ENCODE peak calls at places on chromosomes 13 and 19, in four cellular contexts. One of them, this sample, is unnamed. For H3K36me3 and H3K9me3, the result is how much of the 10 kb centered on the place peaks cover.

GRCh38 chr13:110563463-110563774 is 1.9 kb upstream of the RAB20 start:
- DNase-seq in tibial nerve: no peak
- DNase-seq in pancreas: no peak
- DNase-seq in Peyer's patch: no peak
- DNase-seq in this sample: no peak

GRCh38 chr13:76637651-76638111 is 248.5 kb downstream of the KCTD12 start:
- DNase-seq in tibial nerve: no peak
- DNase-seq in pancreas: no peak
- DNase-seq in Peyer's patch: no peak
- DNase-seq in this sample: peak

GRCh38 chr13:35764359-35765015 is 288.0 kb upstream of the MAB21L1 start:
- DNase-seq in Peyer's patch: no peak
- DNase-seq in pancreas: no peak
- DNase-seq in tibial nerve: no peak
- DNase-seq in this sample: no peak

GRCh38 chr13:40381935-40382764 is 284.3 kb downstream of the FOXO1 start:
- DNase-seq in Peyer's patch: no peak
- DNase-seq in pancreas: no peak
- DNase-seq in tibial nerve: peak
- DNase-seq in this sample: no peak

GRCh38 chr19:10639836-10640235 is 14.3 kb upstream of the ILF3 start:
- DNase-seq in Peyer's patch: no peak
- DNase-seq in tibial nerve: no peak
- DNase-seq in pancreas: no peak
- DNase-seq in this sample: no peak

GRCh38 chr19:41926028-41926860 is 2.0 kb downstream of the ERFL start:
- DNase-seq in tibial nerve: no peak
- DNase-seq in Peyer's patch: no peak
- DNase-seq in pancreas: no peak
- DNase-seq in this sample: no peak

GRCh38 chr19:10419200-10419645 is 1.1 kb upstream of the PDE4A start:
- DNase-seq in Peyer's patch: no peak
- DNase-seq in tibial nerve: no peak
- DNase-seq in pancreas: no peak
- DNase-seq in this sample: no peak

GRCh38 chr13:46389985-46390384 is 2.9 kb upstream of the RUBCNL start:
- DNase-seq in tibial nerve: peak
- DNase-seq in pancreas: no peak
- DNase-seq in Peyer's patch: no peak
- DNase-seq in this sample: no peak

GRCh38 chr13:96809366-96810096 is 184.7 kb downstream of the OXGR1 start:
- DNase-seq in Peyer's patch: no peak
- DNase-seq in tibial nerve: no peak
- DNase-seq in pancreas: no peak
- DNase-seq in this sample: peak

GRCh38 chr13:83065136-83065535 is 817.1 kb downstream of the SLITRK1 start:
- DNase-seq in pancreas: no peak
- DNase-seq in Peyer's patch: no peak
- DNase-seq in tibial nerve: peak
- DNase-seq in this sample: peak

GRCh38 chr19:19223636-19224035 is 11.9 kb downstream of the NCAN start:
- DNase-seq in Peyer's patch: no peak
- DNase-seq in tibial nerve: no peak
- DNase-seq in pancreas: no peak
- DNase-seq in this sample: no peak

GRCh38 chr19:19464339-19465098 is 50.8 kb downstream of the TSSK6 start:
- DNase-seq in tibial nerve: no peak
- DNase-seq in Peyer's patch: no peak
- DNase-seq in pancreas: no peak
- DNase-seq in this sample: peak

GRCh38 chr19:41570639-41571112 is 5.3 kb upstream of the CEACAM21 start:
- DNase-seq in pancreas: peak
- DNase-seq in Peyer's patch: peak
- DNase-seq in tibial nerve: peak
- DNase-seq in this sample: peak

GRCh38 chr13:106919093-106919492 is 351.2 kb upstream of the ARGLU1 start:
- DNase-seq in tibial nerve: no peak
- DNase-seq in pancreas: no peak
- DNase-seq in Peyer's patch: no peak
- DNase-seq in this sample: no peak

GRCh38 chr13:95087746-95088305 is 213.4 kb downstream of the ABCC4 start:
- DNase-seq in tibial nerve: no peak
- DNase-seq in pancreas: no peak
- DNase-seq in Peyer's patch: no peak
- DNase-seq in this sample: no peak

GRCh38 chr19:14073232-14073924 is 792 bp downstream of the MISP3 start:
- DNase-seq in tibial nerve: no peak
- DNase-seq in pancreas: peak
- DNase-seq in Peyer's patch: peak
- DNase-seq in this sample: peak

GRCh38 chr19:34500656-34501120 is 19.1 kb downstream of the WTIP start:
- DNase-seq in pancreas: no peak
- DNase-seq in Peyer's patch: no peak
- DNase-seq in tibial nerve: no peak
- DNase-seq in this sample: no peak

GRCh38 chr19:30249911-30250310 is 122.3 kb upstream of the ZNF536 start:
- DNase-seq in pancreas: no peak
- DNase-seq in tibial nerve: no peak
- DNase-seq in Peyer's patch: no peak
- DNase-seq in this sample: no peak

GRCh38 chr13:113791226-113791625 is 32.2 kb downstream of the TMEM255B start:
- DNase-seq in tibial nerve: no peak
- DNase-seq in pancreas: no peak
- DNase-seq in Peyer's patch: peak
- DNase-seq in this sample: no peak

GRCh38 chr13:33610471-33611015 is 207.4 kb upstream of the RFC3 start:
- DNase-seq in Peyer's patch: no peak
- DNase-seq in pancreas: no peak
- DNase-seq in tibial nerve: no peak
- DNase-seq in this sample: peak

GRCh38 chr13:51644649-51645048 is 60.4 kb downstream of the WDFY2 start:
- DNase-seq in pancreas: no peak
- DNase-seq in tibial nerve: no peak
- DNase-seq in Peyer's patch: no peak
- DNase-seq in this sample: peak

GRCh38 chr13:47420568-47420967 is 523.7 kb upstream of the HTR2A start:
- DNase-seq in pancreas: no peak
- DNase-seq in Peyer's patch: no peak
- DNase-seq in tibial nerve: no peak
- DNase-seq in this sample: no peak

GRCh38 chr19:409515-410242 is 732 bp upstream of the C2CD4C start:
- DNase-seq in tibial nerve: peak
- DNase-seq in pancreas: peak
- DNase-seq in Peyer's patch: peak
- DNase-seq in this sample: no peak

GRCh38 chr19:1132625-1133383 is 29.0 kb downstream of the GPX4 start:
- DNase-seq in tibial nerve: no peak
- DNase-seq in Peyer's patch: no peak
- DNase-seq in pancreas: no peak
- DNase-seq in this sample: no peak

GRCh38 chr19:47351545-47351944 is 2.4 kb downstream of the DHX34 start:
- DNase-seq in Peyer's patch: no peak
- DNase-seq in pancreas: no peak
- DNase-seq in tibial nerve: no peak
- DNase-seq in this sample: peak

GRCh38 chr19:34838248-34838647 is 65.2 kb upstream of the ZNF599 start:
- DNase-seq in pancreas: no peak
- DNase-seq in Peyer's patch: no peak
- DNase-seq in tibial nerve: no peak
- DNase-seq in this sample: peak

GRCh38 chr13:73293902-73294523 is 235.2 kb downstream of the KLF5 start:
- DNase-seq in tibial nerve: no peak
- DNase-seq in Peyer's patch: peak
- DNase-seq in pancreas: no peak
- DNase-seq in this sample: no peak

GRCh38 chr19:44848036-44848804 is 2.1 kb downstream of the NECTIN2 start:
- DNase-seq in pancreas: no peak
- DNase-seq in Peyer's patch: no peak
- DNase-seq in tibial nerve: no peak
- DNase-seq in this sample: peak
- TF ChIP-seq CTCF in pancreas: no peak
- TF ChIP-seq CTCF in Peyer's patch: no peak
- TF ChIP-seq CTCF in tibial nerve: no peak
- TF ChIP-seq CTCF in this sample: no peak

DNA sequence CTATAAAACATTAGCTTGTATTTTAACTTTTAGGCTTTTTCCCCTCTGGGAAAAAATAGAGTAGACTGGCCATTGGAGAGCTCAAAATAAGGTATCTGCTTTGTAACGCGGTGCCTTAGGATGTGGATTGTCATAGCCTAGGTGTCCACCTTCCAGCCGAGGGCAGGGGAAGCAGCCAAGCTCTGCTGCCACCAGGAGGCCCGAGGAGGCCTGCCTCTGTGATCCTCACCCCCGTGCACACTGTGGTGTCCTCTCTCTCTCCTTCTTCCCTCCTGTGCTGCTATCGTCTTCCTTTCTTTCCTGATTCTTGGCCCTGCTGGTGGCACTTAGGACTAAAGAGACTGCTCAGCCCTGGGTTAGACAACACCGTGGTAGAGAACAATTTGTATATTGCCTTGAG is 11.3 kb downstream of the HNRNPM start:
- DNase-seq in tibial nerve: no peak
- DNase-seq in pancreas: no peak
- DNase-seq in Peyer's patch: no peak
- DNase-seq in this sample: no peak
- H3K36me3 ChIP-seq in tibial nerve: under half
- H3K36me3 ChIP-seq in pancreas: under half
- H3K36me3 ChIP-seq in Peyer's patch: under half
- H3K36me3 ChIP-seq in this sample: under half

DNA sequence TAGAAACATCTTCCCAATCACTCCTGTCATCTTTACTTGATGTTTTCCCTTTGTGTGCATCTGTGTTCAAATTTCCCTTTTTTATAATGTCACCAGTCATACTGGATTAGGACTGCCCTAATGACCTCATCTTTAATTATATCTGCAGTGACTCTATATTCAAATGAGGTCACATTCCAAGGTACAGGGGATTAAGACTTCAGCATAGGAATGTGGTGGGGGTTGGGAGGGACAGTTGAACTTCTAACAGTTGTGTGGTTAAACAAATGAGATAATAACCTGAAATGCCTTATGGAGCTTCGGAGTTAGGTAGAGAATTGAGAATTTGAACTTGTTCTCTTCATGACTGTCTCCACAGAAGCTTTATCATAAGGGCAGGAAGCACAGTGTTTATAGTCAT is 23.0 kb downstream of the PAN3 start:
- DNase-seq in tibial nerve: no peak
- DNase-seq in Peyer's patch: no peak
- DNase-seq in pancreas: no peak
- DNase-seq in this sample: peak
- H3K9me3 ChIP-seq in tibial nerve: under half
- H3K9me3 ChIP-seq in Peyer's patch: under half
- H3K9me3 ChIP-seq in pancreas: under half
- H3K9me3 ChIP-seq in this sample: under half

GRCh38 chr13:29922281-29922821 is 71.9 kb upstream of the UBL3 start:
- DNase-seq in tibial nerve: no peak
- DNase-seq in pancreas: no peak
- DNase-seq in Peyer's patch: no peak
- DNase-seq in this sample: peak

GRCh38 chr13:29924482-29924884 is 74.1 kb upstream of the UBL3 start:
- DNase-seq in Peyer's patch: no peak
- DNase-seq in tibial nerve: no peak
- DNase-seq in pancreas: no peak
- DNase-seq in this sample: peak

GRCh38 chr13:29921542-29921941 is 71.1 kb upstream of the UBL3 start:
- DNase-seq in pancreas: no peak
- DNase-seq in Peyer's patch: no peak
- DNase-seq in tibial nerve: no peak
- DNase-seq in this sample: no peak

GRCh38 chr13:29923554-29924481 is 73.4 kb upstream of the UBL3 start:
- DNase-seq in tibial nerve: peak
- DNase-seq in pancreas: peak
- DNase-seq in Peyer's patch: peak
- DNase-seq in this sample: peak

GRCh38 chr13:29922896-29923295 is 72.5 kb upstream of the UBL3 start:
- DNase-seq in pancreas: no peak
- DNase-seq in tibial nerve: no peak
- DNase-seq in Peyer's patch: no peak
- DNase-seq in this sample: peak
- TF ChIP-seq CTCF in pancreas: no peak
- TF ChIP-seq CTCF in tibial nerve: no peak
- TF ChIP-seq CTCF in Peyer's patch: no peak
- TF ChIP-seq CTCF in this sample: no peak

DNA sequence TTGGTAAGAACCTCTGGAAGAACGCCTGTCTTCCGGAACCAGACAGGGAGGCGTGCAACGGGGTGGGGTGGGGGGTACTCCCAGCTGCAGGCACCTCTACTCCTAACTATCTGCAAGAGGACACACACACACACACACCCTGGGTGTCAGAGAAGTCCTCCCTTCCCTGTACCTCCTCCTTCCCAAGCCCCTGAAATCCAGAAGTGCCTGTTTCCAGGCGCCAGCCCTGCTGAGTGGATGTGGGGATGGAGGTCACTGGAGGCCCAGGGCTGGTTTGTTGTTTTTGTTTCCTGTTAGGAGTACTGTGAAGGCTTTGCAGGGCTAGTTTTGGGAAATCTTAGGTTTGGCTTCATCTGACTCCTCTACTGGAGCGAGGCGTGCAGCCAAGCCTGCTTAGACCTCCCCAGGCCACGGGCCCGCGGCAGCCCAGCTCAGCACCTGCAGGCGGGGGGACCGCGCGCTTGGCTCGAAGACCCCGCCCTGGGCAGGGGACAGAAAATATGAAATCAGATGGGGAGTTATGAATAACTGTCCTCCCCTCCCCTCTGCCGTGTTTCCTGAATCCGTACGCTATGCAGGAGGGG is 36.4 kb downstream of the SOX1 start:
- DNase-seq in Peyer's patch: no peak
- DNase-seq in tibial nerve: no peak
- DNase-seq in pancreas: no peak
- DNase-seq in this sample: no peak
- H3K36me3 ChIP-seq in Peyer's patch: under half
- H3K36me3 ChIP-seq in tibial nerve: under half
- H3K36me3 ChIP-seq in pancreas: under half
- H3K36me3 ChIP-seq in this sample: under half